ENCODE peak calls at places on chromosomes 2 and 18, in ten cellular contexts. J is H1, P is IMR-90, M is kidney, K is adipocyte, L is GM12878, R is neural progenitor cell, I is fibroblast of lung, O is GM23248, A is neuronal stem cell. H is an unnamed sample.

GRCh38 chr18:36899289-36899688 is 70.4 kb downstream of the KIAA1328 start:
- DNase-seq in A (no peak), J (no peak), O (peak; percentile 2), R (peak; percentile 31), K (no peak), L (no peak), M (no peak), P (peak; percentile 27), I (no peak), H (peak; percentile 26)

GRCh38 chr2:241123816-241124536 is 21.9 kb upstream of the MTERF4 start:
- DNase-seq in A (no peak), L (no peak), M (peak; percentile 72), K (no peak), P (no peak), I (no peak), R (no peak), J (no peak), O (peak; percentile 18), H (peak; percentile 78)

GRCh38 chr2:100197643-100198153 is 55.3 kb upstream of the AFF3 start:
- DNase-seq in P (peak; percentile 46), J (peak; percentile 69), I (peak; percentile 68), R (peak; percentile 68), L (no peak), A (peak; percentile 36), M (peak; percentile 96), K (peak; percentile 77), O (peak; percentile 59), H (no peak)

GRCh38 chr2:236584521-236585384 is 15.1 kb downstream of the ACKR3 start:
- DNase-seq in M (no peak), R (no peak), O (no peak), K (peak; percentile 12), I (no peak), P (no peak), J (no peak), A (no peak), L (no peak), H (no peak)

GRCh38 chr2:37573818-37574388 is 97.5 kb downstream of the CDC42EP3 start:
- DNase-seq in O (no peak), K (no peak), R (no peak), M (no peak), I (no peak), L (peak; percentile 70), J (no peak), A (no peak), P (peak; percentile 54), H (no peak)

GRCh38 chr18:73980289-73980979 is 167.2 kb downstream of the FBXO15 start:
- DNase-seq in R (peak; percentile 48), L (no peak), P (peak; percentile 25), I (peak; percentile 18), M (no peak), O (peak; percentile 35), A (peak; percentile 32), K (peak; percentile 5), J (peak; percentile 82), H (peak; percentile 23)

GRCh38 chr2:200757414-200757813 is 54.3 kb upstream of the BZW1 start:
- DNase-seq in P (no peak), A (no peak), K (no peak), L (no peak), J (no peak), O (no peak), I (no peak), M (no peak), R (no peak), H (peak; percentile 16)

GRCh38 chr2:11658208-11658607 is 11.8 kb downstream of the NTSR2 start:
- DNase-seq in O (no peak), J (no peak), I (no peak), R (no peak), P (no peak), L (no peak), M (no peak), K (no peak), A (no peak), H (peak; percentile 75)

GRCh38 chr2:18154812-18155211 is 276.3 kb downstream of the KCNS3 start:
- DNase-seq in K (no peak), M (no peak), R (no peak), L (no peak), P (no peak), A (no peak), J (no peak), I (peak; percentile 45), O (no peak), H (no peak)

GRCh38 chr2:129912066-129912820 is 67.2 kb upstream of the RAB6C start:
- DNase-seq in L (no peak), M (no peak), R (no peak), J (peak; percentile 39), K (no peak), O (no peak), P (no peak), I (no peak), A (no peak), H (no peak)

GRCh38 chr2:182821172-182821571 is 45.3 kb downstream of the FRZB start:
- DNase-seq in O (peak; percentile 33), R (no peak), J (no peak), P (peak; percentile 23), L (no peak), I (peak; percentile 9), M (no peak), K (no peak), A (no peak), H (peak; percentile 32)

GRCh38 chr2:240594511-240595380 is 8.2 kb downstream of the CAPN10 start:
- DNase-seq in I (no peak), L (no peak), M (peak; percentile 71), R (no peak), A (no peak), P (no peak), J (no peak), K (no peak), O (no peak), H (no peak)

GRCh38 chr2:182038579-182038978 is 52.9 kb downstream of the PPP1R1C start:
- DNase-seq in A (no peak), P (peak; percentile 80), O (peak; percentile 73), R (no peak), M (no peak), L (no peak), I (peak; percentile 87), J (no peak), K (peak; percentile 72), H (peak; percentile 70)

DNA sequence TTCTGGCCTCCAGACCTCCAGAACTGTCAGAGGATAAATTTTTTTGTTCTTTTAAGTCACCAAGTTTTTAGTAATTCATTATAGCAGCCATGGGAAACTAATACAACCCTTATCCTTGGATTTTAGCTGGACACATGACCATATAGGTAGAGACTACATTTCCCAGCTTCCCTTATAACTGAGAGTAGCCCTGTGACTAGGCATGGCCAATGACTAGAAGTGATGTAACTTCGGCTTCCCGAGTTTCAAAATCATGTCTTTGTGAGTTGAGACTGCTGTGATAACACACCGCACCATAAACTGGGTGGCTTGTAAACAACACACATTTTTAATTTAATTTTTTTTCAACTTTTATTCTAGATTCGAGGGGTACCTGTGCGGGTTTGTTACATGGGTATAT is 134.0 kb upstream of the SERTAD2 start:
- DNase-seq in K (no peak), R (no peak), L (no peak), M (no peak), J (no peak), A (no peak), O (peak; percentile 43), I (no peak), P (no peak), H (no peak)
- H3K4me3 ChIP-seq in K (no peak overlapping the region), R (no peak overlapping the region), L (no peak overlapping the region), M (no peak overlapping the region), J (no peak overlapping the region), A (no peak overlapping the region), O (no peak overlapping the region), I (no peak overlapping the region), P (no peak overlapping the region), H (no peak overlapping the region)

DNA sequence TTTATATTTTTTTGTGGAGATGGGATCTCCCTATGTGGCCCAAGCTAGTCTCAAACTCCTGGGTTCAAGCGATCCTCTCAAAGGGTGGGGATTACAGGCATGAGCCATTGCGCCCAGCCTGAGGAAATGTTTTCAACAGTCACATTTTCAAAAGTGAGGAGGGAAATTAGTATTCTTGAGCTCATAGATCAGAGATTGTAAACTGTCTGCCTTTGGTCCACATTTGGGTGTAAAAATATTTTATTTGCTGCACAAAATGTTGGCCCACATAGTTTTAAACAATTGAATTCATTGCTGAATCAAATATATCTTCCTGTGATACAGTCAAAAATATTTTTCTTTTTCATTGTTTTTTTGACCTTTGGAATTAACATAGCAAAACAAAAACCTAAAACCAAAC is 48.6 kb downstream of the NOP58 start:
- DNase-seq in P (no peak), A (no peak), M (no peak), R (no peak), K (no peak), J (peak; percentile 36), O (no peak), I (no peak), L (no peak), H (no peak)
- H3K9ac ChIP-seq in P (no peak overlapping the region), A (no peak overlapping the region), M (no peak overlapping the region), R (no peak overlapping the region), K (no peak overlapping the region), J (no peak overlapping the region), O (no peak overlapping the region), I (no peak overlapping the region), L (no peak overlapping the region), H (no peak overlapping the region)

DNA sequence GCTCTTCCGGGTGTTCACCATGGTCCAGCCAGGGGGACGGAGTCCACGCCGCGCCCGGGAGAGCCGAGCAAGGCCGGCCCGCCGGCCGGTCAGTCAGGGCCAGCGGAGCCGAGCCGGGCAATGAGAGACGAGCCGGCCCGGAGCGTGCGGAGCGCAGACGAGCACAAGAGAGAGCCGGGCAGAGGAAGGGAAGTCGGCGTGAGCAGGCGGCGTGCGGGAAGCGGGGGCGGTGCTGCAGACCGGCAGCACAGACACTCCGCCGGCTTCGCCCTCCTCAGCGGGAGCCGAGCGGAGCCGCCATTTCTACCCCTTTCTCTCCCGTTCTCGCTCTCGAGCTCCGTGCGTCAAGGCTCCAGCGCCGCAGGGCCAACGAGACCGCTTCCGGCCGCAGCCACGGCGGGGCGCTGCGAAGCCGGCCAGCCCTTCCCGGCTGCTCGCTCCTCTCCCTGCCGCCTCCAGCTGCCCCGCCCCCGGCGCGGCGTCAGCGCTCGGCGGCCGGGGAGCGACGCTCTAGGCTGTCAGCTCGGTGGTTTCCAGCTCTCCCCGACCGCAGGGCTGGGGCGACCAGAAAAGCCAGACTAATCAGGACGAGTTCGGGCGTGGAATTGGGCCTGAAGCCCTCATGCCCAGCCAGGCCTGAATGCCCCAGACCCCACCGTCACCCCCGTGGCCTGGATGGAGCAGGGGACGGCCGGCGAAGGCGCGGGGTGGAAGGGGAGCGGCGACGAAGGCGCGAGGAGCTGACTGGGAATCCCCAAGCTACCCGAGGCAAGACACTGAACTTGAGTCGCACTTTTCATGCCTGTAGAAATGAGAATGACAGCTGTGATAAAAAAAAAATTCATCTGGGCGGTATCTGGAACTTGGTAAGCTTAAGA is at the start of gene ATAD2B:
- DNase-seq in L (peak; percentile 89), M (peak; percentile 97), K (peak; percentile 98), A (peak; percentile 95), J (peak; percentile 97), P (peak; percentile 94), I (peak; percentile 92), O (peak; percentile 97), R (peak; percentile 98), H (peak; percentile 96)
- H3K4me1 ChIP-seq in L (peaks cover 8% of the 10 kb centered on the region), M (peaks cover 6% of the 10 kb centered on the region), K (peaks cover 22% of the 10 kb centered on the region), A (peaks cover 5% of the 10 kb centered on the region), J (no peaks in the 10 kb centered on the region), P (no peaks in the 10 kb centered on the region), I (peaks cover 2% of the 10 kb centered on the region), O (peaks cover 22% of the 10 kb centered on the region), R (peaks cover 17% of the 10 kb centered on the region), H (peaks cover 14% of the 10 kb centered on the region)

GRCh38 chr18:45213040-45213333 is 402.3 kb upstream of the SLC14A2 start:
- DNase-seq in M (no peak), A (no peak), L (no peak), K (no peak), O (no peak), P (no peak), J (no peak), I (no peak), R (no peak), H (no peak)
- H3K4me3 ChIP-seq in M (no peak overlapping the region), A (no peak overlapping the region), L (no peak overlapping the region), K (no peak overlapping the region), O (no peak overlapping the region), P (no peak overlapping the region), J (no peak overlapping the region), I (no peak overlapping the region), R (no peak overlapping the region), H (no peak overlapping the region)

GRCh38 chr2:64862623-64863022 is 126.6 kb upstream of the SLC1A4 start:
- DNase-seq in R (no peak), L (no peak), P (no peak), M (no peak), A (no peak), J (no peak), O (peak; percentile 62), K (no peak), I (no peak), H (peak; percentile 35)
- H3K9ac ChIP-seq in R (no peak overlapping the region), L (no peak overlapping the region), P (no peak overlapping the region), M (no peak overlapping the region), A (no peak overlapping the region), J (no peak overlapping the region), O (no peak overlapping the region), K (no peak overlapping the region), I (no peak overlapping the region), H (no peak overlapping the region)

H was measured in mammary epithelial cell.